ENCODE peak calls at places on chromosomes 5 and 9, in six cellular contexts. O is fibroblast of mammary gland, C is cardiac fibroblast, T is WTC11, N is activated B cell treated with CpG ODN at 0.5 μM for 24 hours, X is kidney. Z is an unnamed sample.

GRCh38 chr5:158119852-158120708 is 261.1 kb upstream of the CLINT1 start:
- DNase-seq in O (peak), C (peak), T (no peak), N (no peak), X (no peak), Z (no peak)

GRCh38 chr5:120014535-120014934 is 385.2 kb downstream of the FAM170A start:
- DNase-seq in O (peak), C (peak), T (no peak), N (no peak), X (no peak), Z (no peak)

GRCh38 chr9:32854271-32854670 is 70.9 kb downstream of the TMEM215 start:
- DNase-seq in O (no peak), C (no peak), T (no peak), N (no peak), X (no peak), Z (no peak)

GRCh38 chr9:97982719-97983523 is at the start of gene ANP32B:
- DNase-seq in O (peak), C (peak), T (peak), N (peak), X (peak), Z (peak)

GRCh38 chr9:121910491-121911040 is 182.5 kb downstream of the TTLL11 start:
- DNase-seq in O (no peak), C (no peak), T (no peak), N (no peak), X (no peak), Z (no peak)

GRCh38 chr9:136577941-136578619 is 32.2 kb upstream of the NOTCH1 start:
- DNase-seq in O (no peak), C (no peak), T (no peak), N (no peak), X (peak), Z (no peak)

GRCh38 chr9:69476016-69476415 is 151.0 kb downstream of the ENTREP1 start:
- DNase-seq in O (no peak), C (no peak), T (no peak), N (no peak), X (no peak), Z (no peak)

GRCh38 chr9:115035872-115036612 is 81.9 kb downstream of the TNC start:
- DNase-seq in O (peak), C (peak), T (no peak), N (no peak), X (no peak), Z (no peak)

GRCh38 chr5:45035991-45036390 is 227.2 kb downstream of the MRPS30 start:
- DNase-seq in O (no peak), C (no peak), T (no peak), N (no peak), X (no peak), Z (no peak)

GRCh38 chr5:88732181-88732633 is 150.8 kb downstream of the MEF2C start:
- DNase-seq in O (peak), C (peak), T (no peak), N (no peak), X (peak), Z (no peak)

GRCh38 chr9:89138463-89139390 is 39.9 kb downstream of the SHC3 start:
- DNase-seq in O (peak), C (peak), T (no peak), N (no peak), X (no peak), Z (no peak)

GRCh38 chr9:89135572-89135971 is 43.0 kb downstream of the SHC3 start:
- DNase-seq in O (no peak), C (no peak), T (no peak), N (no peak), X (no peak), Z (no peak)

GRCh38 chr9:89139450-89139849 is 39.2 kb downstream of the SHC3 start:
- DNase-seq in O (no peak), C (peak), T (no peak), N (no peak), X (no peak), Z (no peak)

GRCh38 chr9:89134709-89135108 is 43.9 kb downstream of the SHC3 start:
- DNase-seq in O (no peak), C (no peak), T (no peak), N (no peak), X (no peak), Z (no peak)

GRCh38 chr9:89137548-89138462 is 40.8 kb downstream of the SHC3 start:
- DNase-seq in O (peak), C (peak), T (no peak), N (no peak), X (peak), Z (no peak)
- TF ChIP-seq CTCF in O (no peak), C (no peak), T (no peak), N (no peak), X (no peak), Z (no peak)

GRCh38 chr9:86034863-86035734 is 64.3 kb downstream of the GOLM1 start:
- DNase-seq in O (peak), C (peak), T (peak), N (no peak), X (no peak), Z (no peak)
- TF ChIP-seq CTCF in O (peak), C (peak), T (peak), N (no peak), X (no peak), Z (peak)

DNA sequence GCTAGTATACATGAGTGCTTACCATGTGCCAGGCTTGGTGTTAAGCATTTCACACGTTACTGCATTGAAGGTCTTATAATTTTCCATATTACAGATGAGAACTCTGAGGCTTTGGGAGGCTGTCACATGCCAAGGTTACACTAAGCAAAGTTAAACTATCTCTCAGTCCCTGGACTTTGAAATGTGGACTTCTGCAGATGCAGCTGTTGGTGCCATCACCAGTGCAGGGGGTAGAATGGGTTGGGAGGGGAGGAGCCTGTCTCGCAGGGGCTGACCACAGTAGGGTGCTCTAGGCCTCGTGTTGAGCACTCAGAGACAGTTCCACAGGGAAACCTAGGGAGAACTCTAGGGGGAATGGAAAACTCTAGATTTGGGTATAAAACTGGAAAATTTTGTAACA is 220.9 kb downstream of the MAPKAP1 start:
- DNase-seq in O (no peak), C (no peak), T (no peak), N (no peak), X (no peak), Z (no peak)
- TF ChIP-seq CTCF in O (no peak), C (no peak), T (no peak), N (no peak), X (no peak), Z (no peak)

GRCh38 chr5:127029513-127030258 is 672 bp downstream of the MARCHF3 start:
- DNase-seq in O (peak), C (peak), T (peak), N (peak), X (peak), Z (peak)
- TF ChIP-seq CTCF in O (peak), C (peak), T (peak), N (no peak), X (peak), Z (peak)

GRCh38 chr9:11092974-11093373 is 480.2 kb upstream of the PTPRD start:
- DNase-seq in O (no peak), C (no peak), T (no peak), N (no peak), X (no peak), Z (no peak)
- TF ChIP-seq CTCF in O (no peak), C (no peak), T (no peak), N (no peak), X (no peak), Z (no peak)